ENCODE peak calls at places on chromosomes 5 and 9, in ten cellular contexts. D, P, B, Y, O, C, K, R, F and I are unnamed samples.

GRCh38 chr5:111278824-111279504 is 54.8 kb downstream of the CAMK4 start:
- DNase-seq in D (peak), P (peak), B (peak), Y (no peak), O (peak), C (no peak), K (peak), R (peak), F (peak), I (no peak)

GRCh38 chr9:108994695-108995094 is 18.6 kb downstream of the CTNNAL1 start:
- DNase-seq in D (no peak), P (no peak), B (no peak), Y (no peak), O (no peak), C (no peak), K (no peak), R (no peak), F (peak), I (no peak)

GRCh38 chr5:167699434-167699833 is 592.0 kb upstream of the WWC1 start:
- DNase-seq in D (peak), P (peak), B (peak), Y (peak), O (no peak), C (peak), K (no peak), R (no peak), F (no peak), I (no peak)

GRCh38 chr9:121281614-121282291 is 13.8 kb downstream of the GSN start:
- DNase-seq in D (peak), P (peak), B (peak), Y (no peak), O (no peak), C (peak), K (peak), R (peak), F (peak), I (no peak)

GRCh38 chr9:15354713-15355112 is 47.7 kb upstream of the TTC39B start:
- DNase-seq in D (no peak), P (no peak), B (no peak), Y (no peak), O (no peak), C (no peak), K (no peak), R (no peak), F (no peak), I (no peak)

GRCh38 chr5:81694726-81695125 is 56.2 kb downstream of the SSBP2 start:
- DNase-seq in D (no peak), P (no peak), B (no peak), Y (no peak), O (no peak), C (peak), K (no peak), R (no peak), F (no peak), I (no peak)

GRCh38 chr5:151547364-151547763 is 43.8 kb downstream of the FAT2 start:
- DNase-seq in D (no peak), P (no peak), B (no peak), Y (no peak), O (no peak), C (no peak), K (no peak), R (no peak), F (no peak), I (no peak)

GRCh38 chr9:82101475-82101874 is 112.9 kb downstream of the SPATA31D1 start:
- DNase-seq in D (peak), P (no peak), B (no peak), Y (no peak), O (no peak), C (no peak), K (no peak), R (no peak), F (no peak), I (no peak)

GRCh38 chr5:20678814-20679298 is 690.9 kb upstream of the CDH18 start:
- DNase-seq in D (peak), P (peak), B (no peak), Y (peak), O (no peak), C (peak), K (no peak), R (no peak), F (no peak), I (no peak)

GRCh38 chr5:11390369-11390768 is 513.9 kb downstream of the CTNND2 start:
- DNase-seq in D (no peak), P (no peak), B (no peak), Y (no peak), O (no peak), C (no peak), K (no peak), R (no peak), F (no peak), I (no peak)

GRCh38 chr9:132006657-132007370 is 72.9 kb downstream of the MED27 start:
- DNase-seq in D (no peak), P (peak), B (no peak), Y (no peak), O (no peak), C (no peak), K (no peak), R (no peak), F (no peak), I (no peak)

GRCh38 chr5:56447232-56447631 is 214.1 kb upstream of the ANKRD55 start:
- DNase-seq in D (peak), P (no peak), B (no peak), Y (no peak), O (no peak), C (no peak), K (peak), R (peak), F (no peak), I (no peak)

GRCh38 chr5:6804766-6805165 is 91.5 kb downstream of the TENT4A start:
- DNase-seq in D (no peak), P (no peak), B (no peak), Y (peak), O (no peak), C (no peak), K (no peak), R (no peak), F (no peak), I (no peak)

GRCh38 chr5:134460551-134460950 is 48.9 kb upstream of the CDKN2AIPNL start:
- DNase-seq in D (no peak), P (no peak), B (no peak), Y (no peak), O (no peak), C (no peak), K (no peak), R (no peak), F (no peak), I (no peak)

GRCh38 chr5:72630721-72631120 is 123.5 kb upstream of the ZNF366 start:
- DNase-seq in D (no peak), P (no peak), B (no peak), Y (no peak), O (no peak), C (no peak), K (no peak), R (no peak), F (no peak), I (no peak)

GRCh38 chr5:74124826-74125225 is 498.8 kb downstream of the ARHGEF28 start:
- DNase-seq in D (no peak), P (no peak), B (no peak), Y (no peak), O (no peak), C (no peak), K (no peak), R (no peak), F (no peak), I (no peak)

DNA sequence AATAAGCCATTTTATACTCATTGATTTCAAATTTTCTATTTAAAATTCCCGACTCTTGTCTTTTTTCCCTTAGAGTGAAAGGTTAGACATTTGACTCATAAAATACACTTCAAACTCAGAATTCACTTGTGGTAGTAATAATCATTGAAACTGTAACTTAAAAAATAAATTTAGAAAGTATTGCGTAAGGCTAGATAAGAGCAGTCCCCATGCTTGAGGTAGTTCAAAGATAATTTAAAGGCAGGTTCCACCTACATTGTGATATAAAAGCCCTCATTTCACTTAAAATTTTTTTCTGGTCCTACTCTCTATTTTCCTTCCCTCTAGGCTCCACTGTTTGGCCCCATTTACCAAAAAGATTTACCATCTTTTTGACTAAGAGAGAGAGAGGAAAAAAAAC is 60.9 kb downstream of the FBXO4 start:
- DNase-seq in D (no peak), P (no peak), B (no peak), Y (no peak), O (no peak), C (no peak), K (no peak), R (no peak), F (no peak), I (no peak)
- TF ChIP-seq CTCF in D (no peak), P (no peak), B (no peak), Y (no peak), O (no peak), C (no peak), K (no peak), R (no peak), F (no peak), I (no peak)

DNA sequence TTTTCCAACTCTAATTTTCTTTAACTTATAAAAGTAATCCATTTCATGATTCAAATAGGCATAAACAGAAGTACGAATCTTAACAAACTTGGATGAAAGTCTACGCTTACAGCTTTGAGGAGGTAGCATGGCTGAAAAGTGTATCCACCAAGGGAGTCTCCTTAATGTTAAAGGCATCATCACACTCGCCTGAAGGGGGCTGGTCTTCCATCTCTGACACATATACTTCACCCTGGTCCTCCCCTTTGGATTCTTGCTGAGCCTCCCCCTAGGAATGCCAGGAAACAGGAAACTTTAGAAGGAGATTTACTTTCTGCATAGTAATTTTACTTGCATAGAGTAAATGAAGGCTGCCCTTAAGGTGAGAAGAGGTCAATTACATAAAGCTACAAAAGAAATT is 10.3 kb upstream of the NME5 start:
- DNase-seq in D (peak), P (no peak), B (peak), Y (no peak), O (no peak), C (no peak), K (no peak), R (no peak), F (no peak), I (no peak)
- TF ChIP-seq CTCF in D (no peak), P (no peak), B (peak), Y (no peak), O (no peak), C (no peak), K (no peak), R (no peak), F (no peak), I (no peak)

DNA sequence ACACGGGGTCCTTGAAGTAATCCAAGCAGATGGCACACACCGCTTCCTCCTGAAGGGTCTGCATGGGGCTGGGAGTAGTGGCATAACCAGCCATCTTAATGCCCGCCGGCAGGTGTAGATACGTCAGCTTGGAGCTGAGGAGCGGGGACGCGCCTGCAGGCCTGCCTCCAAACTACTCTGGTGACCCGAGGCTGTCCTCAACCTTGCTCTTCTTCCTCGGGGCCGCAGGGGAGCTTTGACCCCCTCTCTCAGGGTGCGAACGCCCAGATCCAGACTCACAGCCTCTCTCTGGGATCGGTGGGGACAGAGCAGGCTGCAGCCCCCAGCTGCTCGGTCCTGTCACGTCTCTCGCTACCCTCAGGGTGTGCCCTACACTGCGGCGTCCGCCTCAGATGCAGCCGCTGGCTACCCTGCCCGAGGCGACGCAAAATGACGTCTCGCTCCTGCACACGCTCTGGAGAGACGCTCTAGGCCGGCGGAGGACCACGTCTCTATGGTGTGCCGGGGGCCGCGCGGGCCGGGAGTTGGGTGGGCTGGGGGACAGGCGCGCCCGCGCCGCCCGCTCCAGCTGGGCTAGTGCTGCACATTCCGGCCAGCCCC is at the start of gene TRIM52:
- DNase-seq in D (peak), P (peak), B (peak), Y (peak), O (peak), C (peak), K (peak), R (peak), F (peak), I (peak)
- TF ChIP-seq CTCF in D (no peak), P (no peak), B (no peak), Y (no peak), O (no peak), C (no peak), K (no peak), R (no peak), F (no peak), I (no peak)

DNA sequence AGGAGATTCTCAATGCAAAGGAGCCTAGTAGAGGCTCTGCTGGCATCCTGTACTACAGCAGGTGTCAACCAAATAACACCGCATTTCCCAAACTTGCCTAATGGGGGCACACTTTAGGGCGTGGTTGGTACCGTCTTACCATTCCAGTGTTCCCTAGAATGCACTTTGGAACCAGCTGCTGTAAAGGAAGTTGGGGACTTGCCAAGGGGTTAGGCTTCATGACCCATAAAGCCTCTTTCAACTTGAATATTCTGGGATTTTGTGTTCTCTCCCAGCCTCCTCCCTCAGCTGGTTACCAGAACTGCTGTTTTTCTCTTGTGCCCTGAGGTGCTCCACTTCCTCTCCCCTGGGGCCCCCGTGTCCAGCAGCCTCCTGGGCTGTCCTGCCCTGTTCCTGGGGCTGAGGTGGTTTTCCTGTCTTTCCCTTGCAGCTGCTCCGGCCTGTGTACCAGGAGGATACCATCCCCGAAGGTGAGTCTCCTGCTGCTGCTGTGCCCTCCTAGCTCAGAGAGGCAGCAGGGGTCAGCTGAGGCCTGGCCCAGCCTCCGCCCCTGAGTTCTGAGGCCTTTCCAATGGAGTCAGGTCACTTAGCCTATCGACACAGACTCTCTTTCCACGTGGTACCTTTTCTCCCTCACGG is 44.7 kb downstream of the RGS3 start:
- DNase-seq in D (peak), P (no peak), B (peak), Y (no peak), O (no peak), C (no peak), K (peak), R (peak), F (no peak), I (no peak)
- TF ChIP-seq CTCF in D (peak), P (no peak), B (peak), Y (no peak), O (no peak), C (peak), K (no peak), R (no peak), F (no peak), I (no peak)

DNA sequence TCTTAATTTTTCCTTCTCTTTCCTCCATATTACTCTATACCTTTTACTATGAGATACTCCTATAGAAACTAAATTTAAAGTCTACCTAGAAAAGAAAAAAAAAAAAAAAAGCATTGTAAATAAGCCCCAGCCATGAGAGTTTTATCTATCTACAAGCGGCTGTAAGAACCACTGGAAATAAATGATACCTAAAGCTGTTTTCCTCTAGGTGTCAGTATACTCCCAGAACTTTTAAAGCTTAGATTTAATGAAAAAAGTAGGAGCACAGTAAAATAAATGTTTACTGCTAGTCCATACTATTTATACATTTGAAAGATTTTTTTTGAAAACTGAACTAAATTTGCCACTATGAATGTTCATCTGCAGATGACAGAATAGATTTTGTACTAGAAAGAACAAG is 26.2 kb downstream of the TYRP1 start:
- DNase-seq in D (peak), P (no peak), B (no peak), Y (no peak), O (no peak), C (no peak), K (no peak), R (no peak), F (no peak), I (no peak)
- TF ChIP-seq CTCF in D (peak), P (peak), B (peak), Y (peak), O (no peak), C (peak), K (peak), R (peak), F (peak), I (peak)

GRCh38 chr9:111631071-111631971 is at the start of gene DNAJC25:
- DNase-seq in D (peak), P (peak), B (peak), Y (peak), O (peak), C (peak), K (peak), R (peak), F (peak), I (peak)
- TF ChIP-seq CTCF in D (no peak), P (no peak), B (peak), Y (peak), O (no peak), C (no peak), K (no peak), R (no peak), F (no peak), I (no peak)